ENCODE peak calls at places on chromosome 12, in ten cellular contexts. O is neuronal stem cell; S is testis; J is CD8-positive, alpha-beta memory T cell; X is thoracic aorta; N is lower lobe of right lung; W is RWPE2; B is transverse colon; C is MM.1S; Z is mesenchymal stem cell. V is an unnamed sample.

GRCh38 chr12:52277486-52278245 is 3.2 kb downstream of the KRT86 start:
- DNase-seq in W (no peak), J (no peak), X (no peak), C (no peak), N (no peak), S (no peak), O (no peak), Z (no peak), B (no peak), V (no peak)

GRCh38 chr12:90028620-90029051 is 320.0 kb upstream of the ATP2B1 start:
- DNase-seq in Z (peak; percentile 64), J (no peak), B (no peak), W (no peak), O (no peak), C (no peak), N (no peak), S (no peak), X (no peak), V (no peak)

GRCh38 chr12:1857821-1858220 is 37.5 kb downstream of the LRTM2 start:
- DNase-seq in O (no peak), B (no peak), Z (no peak), N (no peak), J (no peak), W (peak; percentile 29), S (no peak), X (no peak), C (no peak), V (no peak)

GRCh38 chr12:130933269-130933995 is 20.3 kb upstream of the ADGRD1 start:
- DNase-seq in S (no peak), B (no peak), C (no peak), Z (no peak), O (no peak), J (no peak), X (no peak), W (no peak), N (peak; percentile 91), V (no peak)

GRCh38 chr12:52977195-52977594 is 28.3 kb downstream of the KRT18 start:
- DNase-seq in N (no peak), W (no peak), S (no peak), X (no peak), B (no peak), J (no peak), Z (no peak), O (no peak), C (no peak), V (no peak)

GRCh38 chr12:96354326-96354725 is 45.9 kb downstream of the CDK17 start:
- DNase-seq in O (no peak), N (no peak), S (no peak), C (no peak), W (no peak), X (no peak), J (no peak), Z (peak; percentile 37), B (no peak), V (no peak)

GRCh38 chr12:58640314-58640713 is 280.0 kb downstream of the LRIG3 start:
- DNase-seq in Z (peak; percentile 18), C (no peak), J (no peak), B (no peak), X (no peak), N (no peak), W (no peak), O (no peak), S (no peak), V (no peak)

GRCh38 chr12:103821773-103822172 is 19.3 kb downstream of the NT5DC3 start:
- DNase-seq in S (no peak), J (no peak), Z (no peak), O (no peak), N (no peak), C (no peak), X (no peak), B (no peak), W (no peak), V (no peak)

GRCh38 chr12:102920271-102920670 is 3.2 kb upstream of the PAH start:
- DNase-seq in S (no peak), W (no peak), X (no peak), Z (no peak), B (no peak), J (no peak), C (no peak), O (no peak), N (no peak), V (no peak)

GRCh38 chr12:27869567-27869966 is 89.5 kb upstream of the MANSC4 start:
- DNase-seq in J (no peak), N (no peak), O (no peak), S (no peak), C (no peak), X (no peak), W (no peak), Z (no peak), B (no peak), V (no peak)

GRCh38 chr12:96044017-96044985 is 8.9 kb upstream of the LTA4H start:
- DNase-seq in N (no peak), J (no peak), B (no peak), X (no peak), C (no peak), O (no peak), Z (peak; percentile 75), S (no peak), W (no peak), V (no peak)

GRCh38 chr12:110934093-110934852 is 13.9 kb upstream of the MYL2 start:
- DNase-seq in J (no peak), S (no peak), O (no peak), N (no peak), W (peak; percentile 89), Z (no peak), C (no peak), B (no peak), X (no peak), V (no peak)

DNA sequence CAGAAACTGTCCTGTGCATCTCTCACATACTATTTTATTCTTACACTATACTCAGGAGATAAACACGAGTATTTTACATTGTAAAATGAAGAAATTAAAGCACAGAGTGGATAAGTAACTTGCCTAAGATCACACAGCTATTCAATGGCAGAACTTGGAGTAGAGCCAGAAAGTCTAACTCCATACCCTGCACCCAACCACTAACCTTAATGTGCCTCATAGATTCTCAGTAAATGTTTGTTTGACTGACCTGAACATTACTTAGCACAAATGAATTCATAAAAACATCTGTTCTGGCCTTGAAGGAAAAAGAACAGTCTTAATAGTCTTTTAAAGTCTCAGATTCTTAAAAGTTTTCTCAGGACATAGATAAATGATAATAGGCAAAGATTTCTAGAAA is 83.5 kb upstream of the OVCH1 start:
- DNase-seq in Z (no peak), C (no peak), J (no peak), B (no peak), W (no peak), O (no peak), S (no peak), N (no peak), X (no peak), V (no peak)
- H3K4me1 ChIP-seq in Z (no peaks in the 10 kb centered on the region), C (no peaks in the 10 kb centered on the region), J (no peaks in the 10 kb centered on the region), B (peaks cover 9% of the 10 kb centered on the region), W (no peaks in the 10 kb centered on the region), O (no peaks in the 10 kb centered on the region), S (peaks cover 26% of the 10 kb centered on the region), N (peaks cover 24% of the 10 kb centered on the region), X (peaks cover 50% of the 10 kb centered on the region), V (no peaks in the 10 kb centered on the region)

GRCh38 chr12:38151991-38152700 is 164.4 kb upstream of the ALG10B start:
- DNase-seq in J (no peak), X (no peak), S (no peak), W (no peak), N (no peak), Z (no peak), O (no peak), B (no peak), C (no peak), V (no peak)
- H3K9me3 ChIP-seq in J (no peaks in the 10 kb centered on the region), X (no peaks in the 10 kb centered on the region), S (no peaks in the 10 kb centered on the region), W (no peaks in the 10 kb centered on the region), N (no peaks in the 10 kb centered on the region), Z (peaks cover 2% of the 10 kb centered on the region), O (no peaks in the 10 kb centered on the region), B (no peaks in the 10 kb centered on the region), C (no peaks in the 10 kb centered on the region), V (no peaks in the 10 kb centered on the region)

GRCh38 chr12:6946920-6947374 is 3.1 kb downstream of the C12orf57 start:
- DNase-seq in B (no peak), J (no peak), C (no peak), W (no peak), Z (no peak), S (no peak), O (no peak), N (peak; percentile 37), X (no peak), V (no peak)
- H3K4me3 ChIP-seq in B (peak overlapping the region; percentile 36), J (peak overlapping the region; percentile 72), C (peak overlapping the region; percentile 90), W (peak overlapping the region; percentile 42), Z (peak overlapping the region; percentile 56), S (no peak overlapping the region), O (no peak overlapping the region), N (peak overlapping the region; percentile 44), X (no peak overlapping the region), V (peak overlapping the region; percentile 97)

GRCh38 chr12:125503128-125503527 is 437.9 kb downstream of the AACS start:
- DNase-seq in B (no peak), W (no peak), O (peak; percentile 79), S (no peak), Z (no peak), X (no peak), N (no peak), J (no peak), C (no peak), V (no peak)
- H3K4me1 ChIP-seq in B (no peaks in the 10 kb centered on the region), W (no peaks in the 10 kb centered on the region), O (no peaks in the 10 kb centered on the region), S (no peaks in the 10 kb centered on the region), Z (no peaks in the 10 kb centered on the region), X (no peaks in the 10 kb centered on the region), N (no peaks in the 10 kb centered on the region), J (no peaks in the 10 kb centered on the region), C (no peaks in the 10 kb centered on the region), V (no peaks in the 10 kb centered on the region)

GRCh38 chr12:71759941-71760340 is 5.3 kb downstream of the RAB21 start:
- DNase-seq in J (no peak), Z (no peak), B (no peak), S (no peak), X (no peak), N (no peak), O (no peak), C (no peak), W (no peak), V (no peak)
- H3K9me3 ChIP-seq in J (peaks cover 8% of the 10 kb centered on the region), Z (peaks cover 34% of the 10 kb centered on the region), B (peaks cover 10% of the 10 kb centered on the region), S (no peaks in the 10 kb centered on the region), X (peaks cover 15% of the 10 kb centered on the region), N (peaks cover 30% of the 10 kb centered on the region), O (peaks cover 65% of the 10 kb centered on the region), C (no peaks in the 10 kb centered on the region), W (peaks cover 23% of the 10 kb centered on the region), V (peaks cover 12% of the 10 kb centered on the region)

GRCh38 chr12:12685305-12685704 is 10.7 kb downstream of the GPR19 start:
- DNase-seq in B (no peak), Z (no peak), S (no peak), N (no peak), C (no peak), J (no peak), O (peak; percentile 88), W (no peak), X (no peak), V (no peak)
- H3K4me3 ChIP-seq in B (no peak overlapping the region), Z (no peak overlapping the region), S (no peak overlapping the region), N (no peak overlapping the region), C (no peak overlapping the region), J (no peak overlapping the region), O (peak overlapping the region; percentile 3), W (no peak overlapping the region), X (no peak overlapping the region), V (no peak overlapping the region)